ENCODE peak calls at places on chromosomes 4 and X, in five cellular contexts. U, R, B, T and S are unnamed samples. For H3K4me1 and H3K36me3, the result is how much of the 10 kb centered on the place peaks cover.

GRCh38 chrX:149881081-149881711 is at the start of gene MAGEA8:
- DNase-seq in R (no peak), U (no peak), T (no peak), B (no peak), S (peak)

GRCh38 chrX:19683358-19683757 is 168.1 kb upstream of the MAP3K15 start:
- DNase-seq in B (no peak), R (no peak), T (no peak), U (no peak), S (no peak)

GRCh38 chr4:85280963-85281362 is 194.0 kb upstream of the ARHGAP24 start:
- DNase-seq in U (no peak), T (no peak), B (no peak), R (no peak), S (no peak)

GRCh38 chr4:96983830-96984229 is 1143.9 kb downstream of the PDHA2 start:
- DNase-seq in B (no peak), T (no peak), U (no peak), R (no peak), S (no peak)

GRCh38 chrX:47628980-47629379 is 750 bp downstream of the CFP start:
- DNase-seq in R (no peak), B (no peak), U (no peak), T (no peak), S (no peak)

GRCh38 chr4:55947912-55948725 is 626 bp upstream of the CEP135 start:
- DNase-seq in R (peak), T (no peak), U (peak), B (no peak), S (peak)

GRCh38 chrX:56798866-56799864 is 70.1 kb downstream of the NBDY start:
- DNase-seq in U (peak), B (no peak), T (no peak), R (no peak), S (peak)

GRCh38 chr4:7204656-7205387 is 12.5 kb downstream of the SORCS2 start:
- DNase-seq in B (no peak), U (no peak), T (no peak), R (no peak), S (no peak)

GRCh38 chr4:184310881-184311709 is 93.4 kb upstream of the ENPP6 start:
- DNase-seq in R (no peak), U (no peak), T (no peak), B (no peak), S (no peak)

GRCh38 chrX:100606753-100607152 is 22.0 kb downstream of the TNMD start:
- DNase-seq in R (no peak), U (no peak), B (no peak), T (no peak), S (no peak)

GRCh38 chr4:125519376-125520171 is 204.8 kb downstream of the FAT4 start:
- DNase-seq in R (no peak), B (no peak), T (no peak), U (no peak), S (no peak)
- H3K4me3 ChIP-seq in R (no peak), B (no peak), T (no peak), U (no peak), S (no peak)

GRCh38 chrX:45200741-45201234 is at the start of gene DIPK2B:
- DNase-seq in R (no peak), B (no peak), T (no peak), U (no peak), S (no peak)
- H3K4me1 ChIP-seq in R (under half), B (under half), T (under half), U (under half), S (under half)

GRCh38 chrX:71000139-71000538 is 68.0 kb downstream of the SNX12 start:
- DNase-seq in R (no peak), B (no peak), T (no peak), U (no peak), S (no peak)
- H3K36me3 ChIP-seq in R (under half), B (under half), T (under half), U (under half), S (under half)

GRCh38 chr4:173370130-173370476 is 651 bp upstream of the SAP30 start:
- DNase-seq in T (peak), R (no peak), U (no peak), B (no peak), S (no peak)

GRCh38 chr4:173367946-173368345 is 2.8 kb upstream of the SAP30 start:
- DNase-seq in B (no peak), R (peak), T (no peak), U (no peak), S (peak)

GRCh38 chr4:173370477-173371291 is at the start of gene SAP30:
- DNase-seq in B (peak), T (peak), R (peak), U (peak), S (peak)

GRCh38 chr4:173365359-173365996 is 5.3 kb upstream of the SAP30 start:
- DNase-seq in R (no peak), T (no peak), B (no peak), U (no peak), S (no peak)

DNA sequence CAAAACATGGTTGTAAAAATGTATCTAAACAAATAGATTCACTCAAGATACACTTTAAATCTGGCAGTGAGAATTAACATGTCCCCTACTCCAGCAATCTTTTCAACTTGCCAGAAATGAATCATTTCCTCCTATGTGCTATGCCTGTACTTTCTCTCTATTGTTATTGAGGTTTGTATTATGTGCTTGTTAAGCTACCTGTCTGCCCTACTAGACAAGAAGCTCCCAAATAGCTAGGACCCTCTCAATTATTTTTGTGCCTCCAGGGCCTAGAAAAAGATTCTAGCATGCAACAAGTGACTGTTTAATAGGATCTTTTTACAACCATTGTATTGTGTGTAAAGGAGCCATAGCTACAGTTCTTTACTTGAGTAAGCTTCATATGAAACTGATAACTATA is 3.5 kb upstream of the SAP30 start:
- DNase-seq in R (peak), U (no peak), T (no peak), B (no peak), S (peak)
- H3K4me3 ChIP-seq in R (no peak), U (no peak), T (no peak), B (no peak), S (peak)